ENCODE peak calls at places on chromosomes 12 and 14, in six cellular contexts. One of them, this sample, is unnamed.
A peak's percentile ranks its signal among the peaks of the same experiment; 100 is the strongest.

GRCh38 chr12:50799908-50800307 is 36.0 kb downstream of the ATF1 start:
- DNase-seq in foreskin fibroblast: no peak
- DNase-seq in HT1080: no peak
- DNase-seq in CD4-positive, alpha-beta T cell: no peak
- DNase-seq in amniotic stem cell: no peak
- DNase-seq in germinal center: no peak
- DNase-seq in this sample: no peak

GRCh38 chr12:6952860-6953416 is 1.8 kb downstream of the PTPN6 start:
- DNase-seq in foreskin fibroblast: no peak
- DNase-seq in HT1080: no peak
- DNase-seq in CD4-positive, alpha-beta T cell: no peak
- DNase-seq in amniotic stem cell: no peak
- DNase-seq in germinal center: no peak
- DNase-seq in this sample: no peak

GRCh38 chr14:52769889-52770288 is 21.5 kb downstream of the GNPNAT1 start:
- DNase-seq in foreskin fibroblast: peak; percentile 33
- DNase-seq in HT1080: peak; percentile 50
- DNase-seq in CD4-positive, alpha-beta T cell: no peak
- DNase-seq in amniotic stem cell: no peak
- DNase-seq in germinal center: no peak
- DNase-seq in this sample: no peak

GRCh38 chr14:26398616-26399015 is 199.2 kb downstream of the NOVA1 start:
- DNase-seq in foreskin fibroblast: no peak
- DNase-seq in HT1080: no peak
- DNase-seq in CD4-positive, alpha-beta T cell: no peak
- DNase-seq in amniotic stem cell: no peak
- DNase-seq in germinal center: no peak
- DNase-seq in this sample: no peak

GRCh38 chr12:67161322-67161918 is 107.7 kb upstream of the CAND1 start:
- DNase-seq in foreskin fibroblast: peak; percentile 47
- DNase-seq in HT1080: peak; percentile 25
- DNase-seq in CD4-positive, alpha-beta T cell: peak; percentile 1
- DNase-seq in amniotic stem cell: peak; percentile 2
- DNase-seq in germinal center: peak; percentile 26
- DNase-seq in this sample: peak; percentile 11

GRCh38 chr14:58501214-58501816 is 73.8 kb downstream of the KIAA0586 start:
- DNase-seq in foreskin fibroblast: peak; percentile 82
- DNase-seq in HT1080: peak; percentile 30
- DNase-seq in CD4-positive, alpha-beta T cell: no peak
- DNase-seq in amniotic stem cell: peak; percentile 30
- DNase-seq in germinal center: peak; percentile 7
- DNase-seq in this sample: peak; percentile 76

GRCh38 chr12:67482751-67483661 is 165.5 kb upstream of the DYRK2 start:
- DNase-seq in foreskin fibroblast: peak; percentile 49
- DNase-seq in HT1080: peak; percentile 63
- DNase-seq in CD4-positive, alpha-beta T cell: peak; percentile 86
- DNase-seq in amniotic stem cell: no peak
- DNase-seq in germinal center: no peak
- DNase-seq in this sample: peak; percentile 13

GRCh38 chr14:28673056-28673455 is 93.5 kb upstream of the FOXG1 start:
- DNase-seq in foreskin fibroblast: no peak
- DNase-seq in HT1080: peak; percentile 37
- DNase-seq in CD4-positive, alpha-beta T cell: no peak
- DNase-seq in amniotic stem cell: no peak
- DNase-seq in germinal center: no peak
- DNase-seq in this sample: no peak

GRCh38 chr14:97854918-97855317 is 1057.7 kb downstream of the VRK1 start:
- DNase-seq in foreskin fibroblast: no peak
- DNase-seq in HT1080: no peak
- DNase-seq in CD4-positive, alpha-beta T cell: no peak
- DNase-seq in amniotic stem cell: no peak
- DNase-seq in germinal center: no peak
- DNase-seq in this sample: no peak

GRCh38 chr12:1318327-1319031 is 275.9 kb downstream of the FBXL14 start:
- DNase-seq in foreskin fibroblast: peak; percentile 52
- DNase-seq in HT1080: peak; percentile 28
- DNase-seq in CD4-positive, alpha-beta T cell: no peak
- DNase-seq in amniotic stem cell: no peak
- DNase-seq in germinal center: no peak
- DNase-seq in this sample: peak; percentile 21

GRCh38 chr12:53928054-53928879 is 10.4 kb upstream of the HOXC13 start:
- DNase-seq in foreskin fibroblast: no peak
- DNase-seq in HT1080: no peak
- DNase-seq in CD4-positive, alpha-beta T cell: no peak
- DNase-seq in amniotic stem cell: no peak
- DNase-seq in germinal center: no peak
- DNase-seq in this sample: no peak

GRCh38 chr12:91991397-91992187 is 154.1 kb downstream of the BTG1 start:
- DNase-seq in foreskin fibroblast: no peak
- DNase-seq in HT1080: no peak
- DNase-seq in CD4-positive, alpha-beta T cell: no peak
- DNase-seq in amniotic stem cell: no peak
- DNase-seq in germinal center: peak; percentile 5
- DNase-seq in this sample: no peak

GRCh38 chr14:104558231-104559042 is 21.1 kb upstream of the C14orf180 start:
- DNase-seq in foreskin fibroblast: no peak
- DNase-seq in HT1080: no peak
- DNase-seq in CD4-positive, alpha-beta T cell: no peak
- DNase-seq in amniotic stem cell: no peak
- DNase-seq in germinal center: no peak
- DNase-seq in this sample: no peak

GRCh38 chr14:86933460-86933859 is 1059.5 kb downstream of the GALC start:
- DNase-seq in foreskin fibroblast: no peak
- DNase-seq in HT1080: peak; percentile 32
- DNase-seq in CD4-positive, alpha-beta T cell: no peak
- DNase-seq in amniotic stem cell: no peak
- DNase-seq in germinal center: no peak
- DNase-seq in this sample: no peak

GRCh38 chr14:99120147-99121026 is 151.6 kb downstream of the BCL11B start:
- DNase-seq in foreskin fibroblast: no peak
- DNase-seq in HT1080: no peak
- DNase-seq in CD4-positive, alpha-beta T cell: no peak
- DNase-seq in amniotic stem cell: no peak
- DNase-seq in germinal center: no peak
- DNase-seq in this sample: no peak

GRCh38 chr12:120089796-120090195 is 26.8 kb downstream of the RAB35 start:
- DNase-seq in foreskin fibroblast: no peak
- DNase-seq in HT1080: no peak
- DNase-seq in CD4-positive, alpha-beta T cell: no peak
- DNase-seq in amniotic stem cell: no peak
- DNase-seq in germinal center: no peak
- DNase-seq in this sample: no peak

GRCh38 chr12:51970904-51971646 is 19.6 kb downstream of the ACVR1B start:
- DNase-seq in foreskin fibroblast: no peak
- DNase-seq in HT1080: peak; percentile 63
- DNase-seq in CD4-positive, alpha-beta T cell: peak; percentile 2
- DNase-seq in amniotic stem cell: no peak
- DNase-seq in germinal center: peak; percentile 55
- DNase-seq in this sample: no peak

GRCh38 chr12:12871587-12872138 is 19.7 kb upstream of the GPRC5A start:
- DNase-seq in foreskin fibroblast: no peak
- DNase-seq in HT1080: no peak
- DNase-seq in CD4-positive, alpha-beta T cell: no peak
- DNase-seq in amniotic stem cell: no peak
- DNase-seq in germinal center: no peak
- DNase-seq in this sample: no peak

GRCh38 chr14:58826845-58827686 is 189.3 kb downstream of the DACT1 start:
- DNase-seq in foreskin fibroblast: no peak
- DNase-seq in HT1080: no peak
- DNase-seq in CD4-positive, alpha-beta T cell: no peak
- DNase-seq in amniotic stem cell: no peak
- DNase-seq in germinal center: no peak
- DNase-seq in this sample: no peak

GRCh38 chr12:62762645-62763044 is 172.3 kb downstream of the PPM1H start:
- DNase-seq in foreskin fibroblast: no peak
- DNase-seq in HT1080: no peak
- DNase-seq in CD4-positive, alpha-beta T cell: no peak
- DNase-seq in amniotic stem cell: no peak
- DNase-seq in germinal center: no peak
- DNase-seq in this sample: no peak

GRCh38 chr12:91139264-91139663 is 28.0 kb upstream of the LUM start:
- DNase-seq in foreskin fibroblast: peak; percentile 60
- DNase-seq in HT1080: no peak
- DNase-seq in CD4-positive, alpha-beta T cell: no peak
- DNase-seq in amniotic stem cell: no peak
- DNase-seq in germinal center: no peak
- DNase-seq in this sample: no peak

GRCh38 chr12:5437657-5438056 is 5.7 kb downstream of the NTF3 start:
- DNase-seq in foreskin fibroblast: no peak
- DNase-seq in HT1080: no peak
- DNase-seq in CD4-positive, alpha-beta T cell: no peak
- DNase-seq in amniotic stem cell: no peak
- DNase-seq in germinal center: no peak
- DNase-seq in this sample: no peak

GRCh38 chr12:95182868-95183415 is 34.3 kb downstream of the FGD6 start:
- DNase-seq in foreskin fibroblast: peak; percentile 64
- DNase-seq in HT1080: peak; percentile 80
- DNase-seq in CD4-positive, alpha-beta T cell: no peak
- DNase-seq in amniotic stem cell: peak; percentile 69
- DNase-seq in germinal center: no peak
- DNase-seq in this sample: peak; percentile 75

GRCh38 chr12:112747501-112747900 is 44.0 kb upstream of the RPH3A start:
- DNase-seq in foreskin fibroblast: no peak
- DNase-seq in HT1080: no peak
- DNase-seq in CD4-positive, alpha-beta T cell: no peak
- DNase-seq in amniotic stem cell: no peak
- DNase-seq in germinal center: no peak
- DNase-seq in this sample: no peak

GRCh38 chr12:109728921-109729836 is 15.6 kb downstream of the FAM222A start:
- DNase-seq in foreskin fibroblast: peak; percentile 13
- DNase-seq in HT1080: no peak
- DNase-seq in CD4-positive, alpha-beta T cell: no peak
- DNase-seq in amniotic stem cell: no peak
- DNase-seq in germinal center: no peak
- DNase-seq in this sample: no peak

GRCh38 chr12:31772186-31772585 is 43.4 kb upstream of the AMN1 start:
- DNase-seq in foreskin fibroblast: no peak
- DNase-seq in HT1080: no peak
- DNase-seq in CD4-positive, alpha-beta T cell: no peak
- DNase-seq in amniotic stem cell: no peak
- DNase-seq in germinal center: no peak
- DNase-seq in this sample: no peak

GRCh38 chr12:118611295-118611694 is 234.9 kb downstream of the SUDS3 start:
- DNase-seq in foreskin fibroblast: no peak
- DNase-seq in HT1080: peak; percentile 3
- DNase-seq in CD4-positive, alpha-beta T cell: no peak
- DNase-seq in amniotic stem cell: no peak
- DNase-seq in germinal center: no peak
- DNase-seq in this sample: no peak

GRCh38 chr14:104843442-104844305 is 21.4 kb upstream of the CEP170B start:
- DNase-seq in foreskin fibroblast: no peak
- DNase-seq in HT1080: no peak
- DNase-seq in CD4-positive, alpha-beta T cell: no peak
- DNase-seq in amniotic stem cell: no peak
- DNase-seq in germinal center: no peak
- DNase-seq in this sample: no peak

GRCh38 chr14:80523518-80524117 is 312.3 kb upstream of the DIO2 start:
- DNase-seq in foreskin fibroblast: peak; percentile 27
- DNase-seq in HT1080: peak; percentile 7
- DNase-seq in CD4-positive, alpha-beta T cell: no peak
- DNase-seq in amniotic stem cell: no peak
- DNase-seq in germinal center: no peak
- DNase-seq in this sample: no peak